ENCODE peak calls at places on chromosomes 13 and 19, in seven cellular contexts. B, D, A, J, P, G and Z are unnamed samples.

GRCh38 chr13:30113983-30114491 is 193.3 kb downstream of the KATNAL1 start:
- DNase-seq in B (no peak), D (no peak), A (no peak), J (no peak), P (no peak), G (no peak), Z (peak; percentile 38)

GRCh38 chr19:1221141-1221903 is 15.7 kb downstream of the STK11 start:
- DNase-seq in B (peak; percentile 51), D (peak; percentile 73), A (no peak), J (peak; percentile 80), P (peak; percentile 87), G (no peak), Z (peak; percentile 85)

GRCh38 chr13:51297556-51297955 is 41.9 kb upstream of the SERPINE3 start:
- DNase-seq in B (no peak), D (no peak), A (no peak), J (no peak), P (no peak), G (no peak), Z (no peak)

GRCh38 chr19:44582581-44583265 is 30.6 kb upstream of the IGSF23 start:
- DNase-seq in B (no peak), D (no peak), A (peak; percentile 62), J (no peak), P (peak; percentile 22), G (no peak), Z (peak; percentile 41)

GRCh38 chr13:19864018-19864338 is 529 bp upstream of the ZMYM5 start:
- DNase-seq in B (peak; percentile 30), D (peak; percentile 71), A (peak; percentile 88), J (peak; percentile 86), P (peak; percentile 95), G (peak; percentile 60), Z (peak; percentile 67)

GRCh38 chr19:40718774-40719391 is 2.0 kb downstream of the ITPKC start:
- DNase-seq in B (peak; percentile 58), D (peak; percentile 48), A (peak; percentile 72), J (peak; percentile 57), P (peak; percentile 89), G (peak; percentile 95), Z (peak; percentile 77)

GRCh38 chr13:105848494-105848893 is 687.0 kb downstream of the EFNB2 start:
- DNase-seq in B (no peak), D (no peak), A (no peak), J (no peak), P (no peak), G (no peak), Z (no peak)

GRCh38 chr13:23868521-23868920 is 20.7 kb downstream of the MIPEP start:
- DNase-seq in B (no peak), D (no peak), A (no peak), J (no peak), P (no peak), G (no peak), Z (no peak)

GRCh38 chr13:37207646-37208045 is 102.2 kb upstream of the CSNK1A1L start:
- DNase-seq in B (no peak), D (no peak), A (no peak), J (no peak), P (no peak), G (no peak), Z (no peak)

GRCh38 chr19:1503089-1503924 is 9.5 kb downstream of the ADAMTSL5 start:
- DNase-seq in B (no peak), D (no peak), A (peak; percentile 89), J (no peak), P (peak; percentile 92), G (no peak), Z (peak; percentile 80)

GRCh38 chr13:24215732-24216131 is 55.2 kb downstream of the SPATA13 start:
- DNase-seq in B (no peak), D (peak; percentile 63), A (no peak), J (peak; percentile 57), P (no peak), G (no peak), Z (no peak)

GRCh38 chr19:49403404-49404187 is 15.5 kb downstream of the KASH5 start:
- DNase-seq in B (no peak), D (no peak), A (peak; percentile 97), J (no peak), P (no peak), G (no peak), Z (no peak)

GRCh38 chr19:29118384-29118783 is 94.6 kb downstream of the UQCRFS1 start:
- DNase-seq in B (no peak), D (no peak), A (no peak), J (no peak), P (no peak), G (no peak), Z (no peak)

GRCh38 chr19:51161266-51161665 is 19.2 kb downstream of the SIGLEC7 start:
- DNase-seq in B (no peak), D (no peak), A (no peak), J (no peak), P (no peak), G (no peak), Z (no peak)

GRCh38 chr19:6464070-6464873 is at the start of gene CRB3:
- DNase-seq in B (no peak), D (no peak), A (no peak), J (no peak), P (peak; percentile 95), G (peak; percentile 85), Z (peak; percentile 37)

GRCh38 chr19:29665826-29666633 is 769 bp downstream of the PLEKHF1 start:
- DNase-seq in B (no peak), D (peak; percentile 63), A (no peak), J (peak; percentile 64), P (peak; percentile 85), G (no peak), Z (peak; percentile 53)

GRCh38 chr19:48928164-48929005 is 5.1 kb upstream of the DHDH start:
- DNase-seq in B (no peak), D (no peak), A (peak; percentile 69), J (no peak), P (no peak), G (no peak), Z (no peak)

GRCh38 chr13:68636784-68637183 is 1406.6 kb upstream of the PCDH9 start:
- DNase-seq in B (no peak), D (no peak), A (no peak), J (no peak), P (no peak), G (no peak), Z (no peak)

GRCh38 chr13:54852831-54853230 is 1824.2 kb downstream of the OLFM4 start:
- DNase-seq in B (no peak), D (no peak), A (no peak), J (no peak), P (no peak), G (no peak), Z (no peak)

DNA sequence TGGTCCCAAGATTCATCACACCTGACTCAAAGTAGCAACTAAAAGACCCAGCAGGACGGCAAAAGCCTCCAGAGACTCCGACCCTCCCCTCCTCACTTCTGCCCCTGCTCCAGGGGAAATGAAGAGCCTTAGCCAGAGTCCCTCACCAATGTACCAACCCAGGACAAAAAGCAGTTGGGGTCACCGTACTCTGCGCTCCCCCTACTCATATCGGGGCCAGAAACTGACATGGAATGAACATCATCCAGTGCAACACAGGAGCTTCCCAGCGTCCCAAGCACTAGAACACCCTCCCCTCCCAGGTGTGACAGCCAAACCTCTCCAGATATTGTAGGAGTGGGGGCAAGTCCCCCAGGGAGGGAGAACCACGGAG is 1.7 kb downstream of the EEF2 start:
- DNase-seq in B (no peak), D (no peak), A (no peak), J (peak; percentile 26), P (no peak), G (no peak), Z (no peak)
- H3K4me1 ChIP-seq in B (peaks cover 29% of the 10 kb centered on the region), D (peaks cover 35% of the 10 kb centered on the region), A (peaks cover 37% of the 10 kb centered on the region), J (peaks cover 4% of the 10 kb centered on the region), P (peaks cover 45% of the 10 kb centered on the region), G (peaks cover 9% of the 10 kb centered on the region), Z (peaks cover 35% of the 10 kb centered on the region)

GRCh38 chr19:34357431-34357830 is 7.6 kb upstream of the GPI start:
- DNase-seq in B (no peak), D (no peak), A (no peak), J (no peak), P (no peak), G (no peak), Z (no peak)

GRCh38 chr19:34360354-34360909 is 4.6 kb upstream of the GPI start:
- DNase-seq in B (no peak), D (no peak), A (no peak), J (no peak), P (no peak), G (no peak), Z (no peak)

GRCh38 chr19:34362679-34363069 is 2.3 kb upstream of the GPI start:
- DNase-seq in B (no peak), D (no peak), A (no peak), J (no peak), P (no peak), G (no peak), Z (no peak)

GRCh38 chr19:34359140-34359953 is 5.6 kb upstream of the GPI start:
- DNase-seq in B (peak; percentile 89), D (peak; percentile 94), A (peak; percentile 99), J (peak; percentile 97), P (peak; percentile 99), G (peak; percentile 98), Z (peak; percentile 97)

GRCh38 chr19:34359954-34360315 is 5.1 kb upstream of the GPI start:
- DNase-seq in B (no peak), D (no peak), A (no peak), J (peak; percentile 47), P (no peak), G (no peak), Z (no peak)
- H3K4me3 ChIP-seq in B (peak overlapping the region; percentile 59), D (peak overlapping the region; percentile 35), A (peak overlapping the region; percentile 74), J (peak overlapping the region; percentile 35), P (peak overlapping the region; percentile 45), G (peak overlapping the region; percentile 29), Z (peak overlapping the region; percentile 38)

DNA sequence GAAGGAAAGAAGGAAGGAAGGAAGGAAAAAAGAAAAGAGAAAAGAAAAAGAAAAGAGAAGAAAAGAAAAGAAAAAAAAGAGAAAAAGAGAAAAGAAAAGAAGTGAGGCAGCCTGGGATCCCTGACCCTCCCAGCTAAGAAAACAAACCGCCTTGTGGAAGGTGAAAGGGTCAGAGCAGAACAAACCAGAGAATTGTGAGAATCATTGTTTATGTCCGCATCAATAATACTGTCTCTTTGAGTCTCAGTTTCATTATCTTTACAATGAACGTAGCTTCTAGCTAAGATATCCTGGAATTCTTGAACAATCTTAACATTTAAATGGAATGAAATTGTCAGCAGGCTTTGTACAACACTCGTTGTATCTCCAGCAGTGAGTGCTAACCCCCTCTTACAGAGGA is 66.4 kb upstream of the SERP2 start:
- DNase-seq in B (no peak), D (no peak), A (no peak), J (no peak), P (no peak), G (no peak), Z (no peak)
- H3K27ac ChIP-seq in B (peak overlapping the region; percentile 88), D (peak overlapping the region; percentile 87), A (no peak overlapping the region), J (no peak overlapping the region), P (peak overlapping the region; percentile 91), G (peak overlapping the region; percentile 100), Z (no peak overlapping the region)

DNA sequence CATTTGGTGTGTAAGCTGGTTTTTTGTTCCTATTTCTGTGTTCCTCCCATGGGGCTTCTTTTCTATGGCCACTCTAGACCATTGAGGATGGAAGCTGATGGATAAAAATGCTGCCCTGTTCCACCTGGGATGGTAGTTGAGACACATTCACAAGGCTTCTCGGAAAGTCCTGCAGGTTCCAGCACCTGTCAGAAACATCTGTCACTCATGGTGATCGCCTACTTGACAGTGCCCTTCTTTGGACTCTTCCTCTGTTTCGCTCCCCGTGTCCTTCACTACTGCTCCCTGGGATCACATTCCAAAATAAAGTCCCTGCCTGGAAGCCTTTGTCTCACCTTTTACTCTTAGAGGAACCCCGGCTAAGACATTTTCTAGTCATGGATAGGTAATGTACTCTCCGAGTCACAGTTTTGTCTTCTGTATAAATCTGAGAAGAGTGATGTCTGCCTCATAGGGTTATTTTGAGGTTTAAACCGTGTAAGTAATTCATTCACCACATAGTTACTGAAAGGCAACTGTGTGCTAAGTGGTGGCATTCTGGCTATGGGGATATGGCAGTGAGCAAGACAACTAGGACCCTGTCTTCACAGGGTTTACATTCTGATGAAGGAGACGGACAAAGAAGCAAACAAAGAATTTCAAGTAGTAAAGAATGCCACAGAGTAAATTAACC is 21.0 kb downstream of the UBAC2 start:
- DNase-seq in B (no peak), D (no peak), A (no peak), J (no peak), P (no peak), G (no peak), Z (no peak)
- H3K4me1 ChIP-seq in B (peaks cover 14% of the 10 kb centered on the region), D (peaks cover 60% of the 10 kb centered on the region), A (peaks cover 99% of the 10 kb centered on the region), J (peaks cover 12% of the 10 kb centered on the region), P (peaks cover 31% of the 10 kb centered on the region), G (no peaks in the 10 kb centered on the region), Z (peaks cover 13% of the 10 kb centered on the region)